ENCODE peak calls at places on chromosome 15, in five cellular contexts. One of them, this sample, is unnamed.

GRCh38 chr15:45427085-45427484 is 48.7 kb upstream of the GATM start:
- DNase-seq in tibial artery: no peak
- DNase-seq in GM13977: no peak
- DNase-seq in Peyer's patch: no peak
- DNase-seq in adrenal gland: no peak
- DNase-seq in this sample: no peak

GRCh38 chr15:73918784-73919183 is 7.5 kb upstream of the LOXL1 start:
- DNase-seq in adrenal gland: no peak
- DNase-seq in tibial artery: no peak
- DNase-seq in GM13977: no peak
- DNase-seq in Peyer's patch: no peak
- DNase-seq in this sample: no peak

GRCh38 chr15:41506796-41507341 is 6.8 kb downstream of the LTK start:
- DNase-seq in tibial artery: no peak
- DNase-seq in GM13977: no peak
- DNase-seq in Peyer's patch: no peak
- DNase-seq in adrenal gland: no peak
- DNase-seq in this sample: no peak

GRCh38 chr15:76973362-76973743 is 21.6 kb upstream of the PSTPIP1 start:
- DNase-seq in adrenal gland: no peak
- DNase-seq in Peyer's patch: peak
- DNase-seq in tibial artery: no peak
- DNase-seq in GM13977: peak
- DNase-seq in this sample: peak

GRCh38 chr15:45399381-45400212 is 21.3 kb upstream of the GATM start:
- DNase-seq in GM13977: peak
- DNase-seq in adrenal gland: no peak
- DNase-seq in tibial artery: no peak
- DNase-seq in Peyer's patch: no peak
- DNase-seq in this sample: peak

GRCh38 chr15:73630030-73630429 is 3.2 kb downstream of the NPTN start:
- DNase-seq in tibial artery: no peak
- DNase-seq in GM13977: no peak
- DNase-seq in adrenal gland: no peak
- DNase-seq in Peyer's patch: no peak
- DNase-seq in this sample: peak

GRCh38 chr15:36334059-36334458 is 245.4 kb upstream of the CDIN1 start:
- DNase-seq in GM13977: no peak
- DNase-seq in adrenal gland: no peak
- DNase-seq in tibial artery: no peak
- DNase-seq in Peyer's patch: no peak
- DNase-seq in this sample: no peak

GRCh38 chr15:99651023-99651807 is 82.0 kb downstream of the LYSMD4 start:
- DNase-seq in adrenal gland: no peak
- DNase-seq in GM13977: no peak
- DNase-seq in Peyer's patch: no peak
- DNase-seq in tibial artery: no peak
- DNase-seq in this sample: no peak

GRCh38 chr15:101391431-101391830 is 96.4 kb upstream of the SNRPA1 start:
- DNase-seq in GM13977: no peak
- DNase-seq in Peyer's patch: no peak
- DNase-seq in adrenal gland: no peak
- DNase-seq in tibial artery: no peak
- DNase-seq in this sample: no peak

GRCh38 chr15:89898628-89899302 is 5.0 kb upstream of the AP3S2 start:
- DNase-seq in adrenal gland: peak
- DNase-seq in tibial artery: no peak
- DNase-seq in Peyer's patch: peak
- DNase-seq in GM13977: peak
- DNase-seq in this sample: peak

GRCh38 chr15:60652245-60652644 is 173.3 kb upstream of the ICE2 start:
- DNase-seq in GM13977: no peak
- DNase-seq in tibial artery: no peak
- DNase-seq in adrenal gland: no peak
- DNase-seq in Peyer's patch: no peak
- DNase-seq in this sample: peak

GRCh38 chr15:66085128-66085527 is 168.4 kb downstream of the MEGF11 start:
- DNase-seq in GM13977: no peak
- DNase-seq in Peyer's patch: peak
- DNase-seq in tibial artery: no peak
- DNase-seq in adrenal gland: no peak
- DNase-seq in this sample: peak

GRCh38 chr15:66483131-66483566 is 14.4 kb downstream of the SNAPC5 start:
- DNase-seq in GM13977: no peak
- DNase-seq in Peyer's patch: no peak
- DNase-seq in tibial artery: no peak
- DNase-seq in adrenal gland: no peak
- DNase-seq in this sample: no peak

GRCh38 chr15:100690786-100691160 is 88.4 kb downstream of the ASB7 start:
- DNase-seq in Peyer's patch: no peak
- DNase-seq in tibial artery: no peak
- DNase-seq in adrenal gland: no peak
- DNase-seq in GM13977: no peak
- DNase-seq in this sample: no peak

GRCh38 chr15:100788080-100788730 is 91.4 kb upstream of the ALDH1A3 start:
- DNase-seq in adrenal gland: no peak
- DNase-seq in Peyer's patch: peak
- DNase-seq in tibial artery: no peak
- DNase-seq in GM13977: no peak
- DNase-seq in this sample: no peak

GRCh38 chr15:50168778-50169411 is 13.1 kb upstream of the SLC27A2 start:
- DNase-seq in tibial artery: no peak
- DNase-seq in Peyer's patch: no peak
- DNase-seq in GM13977: no peak
- DNase-seq in adrenal gland: no peak
- DNase-seq in this sample: no peak

GRCh38 chr15:69114231-69114937 is 46.1 kb upstream of the GLCE start:
- DNase-seq in Peyer's patch: no peak
- DNase-seq in adrenal gland: no peak
- DNase-seq in GM13977: no peak
- DNase-seq in tibial artery: no peak
- DNase-seq in this sample: no peak

GRCh38 chr15:90126457-90127435 is 24.5 kb upstream of the IDH2 start:
- DNase-seq in tibial artery: no peak
- DNase-seq in GM13977: no peak
- DNase-seq in adrenal gland: no peak
- DNase-seq in Peyer's patch: no peak
- DNase-seq in this sample: no peak

GRCh38 chr15:65302061-65302460 is 2.4 kb upstream of the RNU5B-1 start:
- DNase-seq in adrenal gland: peak
- DNase-seq in Peyer's patch: no peak
- DNase-seq in tibial artery: no peak
- DNase-seq in GM13977: no peak
- DNase-seq in this sample: no peak

GRCh38 chr15:62472616-62473299 is 307.7 kb upstream of the C2CD4B start:
- DNase-seq in tibial artery: no peak
- DNase-seq in adrenal gland: no peak
- DNase-seq in Peyer's patch: no peak
- DNase-seq in GM13977: no peak
- DNase-seq in this sample: peak

GRCh38 chr15:74375303-74375693 is 7.9 kb upstream of the CYP11A1 start:
- DNase-seq in Peyer's patch: peak
- DNase-seq in tibial artery: peak
- DNase-seq in adrenal gland: peak
- DNase-seq in GM13977: peak
- DNase-seq in this sample: peak

GRCh38 chr15:70566047-70566835 is 197.1 kb downstream of the UACA start:
- DNase-seq in adrenal gland: no peak
- DNase-seq in GM13977: no peak
- DNase-seq in Peyer's patch: no peak
- DNase-seq in tibial artery: no peak
- DNase-seq in this sample: no peak

GRCh38 chr15:52171386-52171785 is 19.8 kb downstream of the GNB5 start:
- DNase-seq in tibial artery: no peak
- DNase-seq in adrenal gland: no peak
- DNase-seq in GM13977: no peak
- DNase-seq in Peyer's patch: peak
- DNase-seq in this sample: no peak

GRCh38 chr15:68278345-68279217 is 1.0 kb downstream of the FEM1B start:
- DNase-seq in tibial artery: no peak
- DNase-seq in Peyer's patch: no peak
- DNase-seq in adrenal gland: peak
- DNase-seq in GM13977: no peak
- DNase-seq in this sample: peak

GRCh38 chr15:80929225-80929624 is 60.4 kb downstream of the MESD start:
- DNase-seq in GM13977: no peak
- DNase-seq in adrenal gland: no peak
- DNase-seq in Peyer's patch: no peak
- DNase-seq in tibial artery: no peak
- DNase-seq in this sample: no peak

GRCh38 chr15:101127503-101128076 is 124.3 kb downstream of the CHSY1 start:
- DNase-seq in GM13977: peak
- DNase-seq in Peyer's patch: peak
- DNase-seq in adrenal gland: peak
- DNase-seq in tibial artery: peak
- DNase-seq in this sample: peak

GRCh38 chr15:66795851-66796250 is 93.8 kb downstream of the SMAD6 start:
- DNase-seq in adrenal gland: no peak
- DNase-seq in GM13977: no peak
- DNase-seq in Peyer's patch: peak
- DNase-seq in tibial artery: no peak
- DNase-seq in this sample: no peak

GRCh38 chr15:66498501-66499386 is 1.2 kb upstream of the SNAPC5 start:
- DNase-seq in GM13977: no peak
- DNase-seq in Peyer's patch: no peak
- DNase-seq in tibial artery: no peak
- DNase-seq in adrenal gland: no peak
- DNase-seq in this sample: peak

GRCh38 chr15:98580577-98580976 is 67.8 kb upstream of the IGF1R start:
- DNase-seq in Peyer's patch: no peak
- DNase-seq in adrenal gland: no peak
- DNase-seq in GM13977: no peak
- DNase-seq in tibial artery: no peak
- DNase-seq in this sample: no peak

GRCh38 chr15:98586066-98586465 is 62.3 kb upstream of the IGF1R start:
- DNase-seq in tibial artery: no peak
- DNase-seq in adrenal gland: no peak
- DNase-seq in GM13977: no peak
- DNase-seq in Peyer's patch: no peak
- DNase-seq in this sample: no peak

GRCh38 chr15:98583758-98584157 is 64.6 kb upstream of the IGF1R start:
- DNase-seq in Peyer's patch: no peak
- DNase-seq in GM13977: no peak
- DNase-seq in tibial artery: no peak
- DNase-seq in adrenal gland: no peak
- DNase-seq in this sample: no peak

GRCh38 chr15:98582900-98583554 is 65.3 kb upstream of the IGF1R start:
- DNase-seq in tibial artery: no peak
- DNase-seq in GM13977: no peak
- DNase-seq in Peyer's patch: no peak
- DNase-seq in adrenal gland: no peak
- DNase-seq in this sample: no peak

DNA sequence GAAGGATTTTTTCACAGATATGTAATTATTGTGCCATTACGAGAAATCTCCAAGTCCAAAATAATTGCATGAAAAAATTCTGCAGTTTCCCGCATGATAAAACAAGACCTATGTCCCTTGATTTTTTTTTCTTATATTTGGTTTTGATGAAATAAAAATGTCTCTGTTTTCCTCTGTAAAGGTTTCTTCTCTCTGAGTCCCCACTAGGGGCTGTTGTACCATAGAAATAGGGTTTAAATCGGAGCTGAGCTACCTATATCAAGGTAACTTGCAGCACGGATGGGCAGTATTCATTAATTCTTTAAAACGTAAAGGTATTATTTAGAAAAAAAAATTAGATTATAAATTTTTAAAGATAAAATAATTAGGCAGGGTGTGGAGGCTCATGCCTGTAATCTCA is 66.6 kb upstream of the IGF1R start:
- DNase-seq in tibial artery: no peak
- DNase-seq in Peyer's patch: no peak
- DNase-seq in GM13977: no peak
- DNase-seq in adrenal gland: no peak
- DNase-seq in this sample: no peak
- TF ChIP-seq CTCF in tibial artery: no peak
- TF ChIP-seq CTCF in Peyer's patch: no peak
- TF ChIP-seq CTCF in GM13977: no peak
- TF ChIP-seq CTCF in adrenal gland: no peak
- TF ChIP-seq CTCF in this sample: no peak

GRCh38 chr15:78207641-78208340 is 26.6 kb downstream of the ACSBG1 start:
- DNase-seq in GM13977: no peak
- DNase-seq in Peyer's patch: peak
- DNase-seq in tibial artery: no peak
- DNase-seq in adrenal gland: no peak
- DNase-seq in this sample: no peak
- TF ChIP-seq CTCF in GM13977: no peak
- TF ChIP-seq CTCF in Peyer's patch: no peak
- TF ChIP-seq CTCF in tibial artery: no peak
- TF ChIP-seq CTCF in adrenal gland: no peak
- TF ChIP-seq CTCF in this sample: no peak

DNA sequence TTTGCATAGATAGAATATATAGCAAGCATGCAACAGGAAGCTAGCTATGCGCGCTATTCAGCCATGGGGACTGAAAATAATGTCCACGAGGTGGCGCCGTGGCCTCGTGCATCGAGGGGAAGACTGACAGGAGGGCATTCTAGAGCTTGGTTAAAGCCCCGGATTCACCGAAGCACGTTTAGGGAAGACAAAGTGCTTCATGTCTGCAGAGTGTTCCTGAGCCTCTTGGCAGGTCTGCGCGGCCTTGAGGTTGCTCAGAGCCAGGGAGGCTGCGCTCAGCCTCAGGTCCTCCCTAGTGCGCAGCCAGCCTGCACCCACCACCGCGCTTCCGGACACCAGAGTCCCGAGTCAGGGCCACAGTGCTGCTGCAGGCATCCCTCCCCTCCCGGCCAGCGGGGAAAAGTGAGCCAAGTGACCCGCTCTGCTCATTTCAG is 24.6 kb downstream of the GABRA5 start:
- DNase-seq in adrenal gland: peak
- DNase-seq in Peyer's patch: no peak
- DNase-seq in GM13977: peak
- DNase-seq in tibial artery: no peak
- DNase-seq in this sample: peak
- TF ChIP-seq CTCF in adrenal gland: peak
- TF ChIP-seq CTCF in Peyer's patch: no peak
- TF ChIP-seq CTCF in GM13977: peak
- TF ChIP-seq CTCF in tibial artery: peak
- TF ChIP-seq CTCF in this sample: peak

DNA sequence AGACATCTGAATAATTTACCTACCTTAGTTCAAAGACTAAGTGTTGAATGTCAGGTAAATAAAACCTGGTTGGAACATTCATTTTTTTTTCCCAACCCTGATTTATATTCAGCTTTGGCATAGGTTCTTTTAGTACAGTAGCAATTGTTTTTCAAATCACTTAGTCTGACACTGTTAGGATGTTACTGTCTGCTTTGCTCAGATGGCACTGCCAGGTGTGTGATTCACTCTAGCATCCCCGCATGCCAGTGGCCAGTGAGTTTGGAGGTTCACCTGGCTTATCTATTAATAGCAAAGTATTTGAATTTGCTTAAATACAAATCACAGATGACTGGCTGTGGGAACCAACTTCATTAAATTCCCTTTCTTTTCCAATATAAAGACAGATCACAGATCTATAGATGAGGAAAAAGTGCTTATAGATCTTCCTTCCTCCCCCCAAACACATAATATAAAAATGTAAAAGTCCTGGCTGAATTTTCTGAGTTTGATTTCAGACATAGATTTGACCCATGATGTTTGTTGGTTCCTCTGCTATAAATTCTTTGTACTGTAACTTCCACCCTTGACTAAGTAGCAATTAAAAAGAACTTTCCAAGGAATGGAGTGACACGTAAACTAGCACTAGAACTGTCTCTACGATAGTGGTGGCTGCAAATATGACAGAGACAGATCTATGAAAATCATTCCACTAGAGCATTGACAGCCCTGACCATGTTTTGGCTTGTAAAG is 3.9 kb downstream of the THBS1 start:
- DNase-seq in tibial artery: no peak
- DNase-seq in adrenal gland: no peak
- DNase-seq in Peyer's patch: no peak
- DNase-seq in GM13977: no peak
- DNase-seq in this sample: no peak
- TF ChIP-seq CTCF in tibial artery: no peak
- TF ChIP-seq CTCF in adrenal gland: no peak
- TF ChIP-seq CTCF in Peyer's patch: no peak
- TF ChIP-seq CTCF in GM13977: no peak
- TF ChIP-seq CTCF in this sample: no peak

This sample was measured in GM12865.